ENCODE peak calls at places on chromosome 18, in six cellular contexts. A is GM13976; S is tibial artery; G is body of pancreas; P is HFFc6; C is CD4-positive, alpha-beta T cell. W is an unnamed sample.

GRCh38 chr18:7066965-7067555 is 50.5 kb downstream of the LAMA1 start:
- DNase-seq in A (no peak), S (no peak), G (no peak), P (no peak), C (no peak), W (no peak)

GRCh38 chr18:22043837-22044236 is 125.6 kb upstream of the GATA6 start:
- DNase-seq in A (no peak), S (no peak), G (no peak), P (no peak), C (no peak), W (no peak)

GRCh38 chr18:48946329-48946835 is 4.4 kb downstream of the SMAD7 start:
- DNase-seq in A (no peak), S (no peak), G (peak), P (peak), C (no peak), W (peak)

GRCh38 chr18:79465392-79465991 is 69.8 kb downstream of the NFATC1 start:
- DNase-seq in A (peak), S (no peak), G (peak), P (no peak), C (no peak), W (peak)

GRCh38 chr18:80143876-80144275 is 34.8 kb downstream of the ADNP2 start:
- DNase-seq in A (no peak), S (no peak), G (no peak), P (peak), C (no peak), W (peak)

GRCh38 chr18:49811151-49811938 is 2.0 kb downstream of the ACAA2 start:
- DNase-seq in A (no peak), S (no peak), G (no peak), P (no peak), C (no peak), W (no peak)

GRCh38 chr18:41767960-41768359 is 187.1 kb upstream of the PIK3C3 start:
- DNase-seq in A (peak), S (no peak), G (no peak), P (peak), C (no peak), W (no peak)

GRCh38 chr18:44729631-44730101 is 49.0 kb downstream of the SETBP1 start:
- DNase-seq in A (no peak), S (no peak), G (no peak), P (peak), C (no peak), W (no peak)

GRCh38 chr18:42426496-42427015 is 471.5 kb downstream of the PIK3C3 start:
- DNase-seq in A (no peak), S (no peak), G (no peak), P (no peak), C (no peak), W (no peak)

GRCh38 chr18:34965108-34965507 is 76.1 kb upstream of the MAPRE2 start:
- DNase-seq in A (no peak), S (no peak), G (no peak), P (no peak), C (no peak), W (no peak)

GRCh38 chr18:41378628-41379027 is 576.4 kb upstream of the PIK3C3 start:
- DNase-seq in A (no peak), S (no peak), G (no peak), P (peak), C (no peak), W (peak)

GRCh38 chr18:35039633-35040032 is 1.6 kb upstream of the MAPRE2 start:
- DNase-seq in A (no peak), S (no peak), G (no peak), P (peak), C (no peak), W (peak)

GRCh38 chr18:36015629-36016028 is 43.1 kb downstream of the RMP24 start:
- DNase-seq in A (peak), S (no peak), G (no peak), P (no peak), C (no peak), W (no peak)

GRCh38 chr18:23578067-23578705 is 8.1 kb downstream of the NPC1 start:
- DNase-seq in A (no peak), S (no peak), G (no peak), P (no peak), C (no peak), W (no peak)

GRCh38 chr18:61926532-61926931 is 33.7 kb upstream of the RNF152 start:
- DNase-seq in A (no peak), S (no peak), G (no peak), P (no peak), C (no peak), W (no peak)

GRCh38 chr18:9321709-9322108 is 12.9 kb upstream of the TWSG1 start:
- DNase-seq in A (no peak), S (no peak), G (no peak), P (no peak), C (no peak), W (peak)

GRCh38 chr18:14074187-14074586 is 58.0 kb downstream of the ZNF519 start:
- DNase-seq in A (no peak), S (no peak), G (no peak), P (no peak), C (no peak), W (no peak)

GRCh38 chr18:46405832-46406538 is 251.0 kb downstream of the LOXHD1 start:
- DNase-seq in A (no peak), S (no peak), G (no peak), P (no peak), C (no peak), W (no peak)

GRCh38 chr18:46407471-46408166 is 249.4 kb downstream of the LOXHD1 start:
- DNase-seq in A (no peak), S (no peak), G (no peak), P (peak), C (no peak), W (no peak)

GRCh38 chr18:46411191-46411590 is 245.8 kb downstream of the LOXHD1 start:
- DNase-seq in A (no peak), S (no peak), G (no peak), P (no peak), C (no peak), W (no peak)

GRCh38 chr18:46406539-46406932 is 250.5 kb downstream of the LOXHD1 start:
- DNase-seq in A (no peak), S (no peak), G (no peak), P (no peak), C (no peak), W (no peak)

GRCh38 chr18:46408334-46408987 is 248.6 kb downstream of the LOXHD1 start:
- DNase-seq in A (no peak), S (no peak), G (no peak), P (no peak), C (no peak), W (no peak)
- TF ChIP-seq CTCF in A (no peak), S (no peak), G (no peak), P (peak), C (no peak), W (no peak)

DNA sequence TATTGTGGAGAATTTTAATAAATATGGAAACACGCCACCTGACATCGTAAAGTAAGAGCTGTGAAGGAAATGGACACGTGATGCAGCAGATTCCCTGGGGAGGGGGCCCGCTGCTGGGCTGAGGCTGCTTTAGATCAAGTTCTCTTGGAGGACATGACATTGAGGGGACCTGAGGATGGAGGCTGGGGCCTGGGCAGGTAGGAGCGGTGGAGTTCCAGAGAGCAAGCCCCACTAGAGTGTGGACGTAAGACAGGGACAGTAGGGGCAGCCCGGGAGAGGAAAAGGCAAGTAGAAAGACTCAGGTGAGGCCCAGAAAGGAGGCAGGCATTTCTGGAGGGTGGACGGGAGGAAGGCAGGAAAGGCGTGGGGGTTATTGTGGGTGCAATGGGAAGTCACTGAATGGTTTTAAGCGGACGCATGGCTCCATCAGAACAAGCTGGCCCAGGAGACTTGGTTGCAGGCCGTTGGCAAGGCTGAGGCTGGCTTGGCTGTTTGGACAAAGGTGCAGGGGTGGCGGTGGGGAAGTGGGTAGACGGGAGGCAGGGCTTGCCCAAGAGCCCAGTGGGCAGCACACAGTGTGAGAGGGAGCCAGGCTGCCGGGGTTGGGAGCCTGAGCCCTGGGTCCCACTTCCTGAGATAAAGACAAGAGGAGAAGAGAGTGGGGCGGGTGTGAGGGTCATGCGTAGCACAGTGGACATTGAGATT is 15.7 kb downstream of the SIGLEC15 start:
- DNase-seq in A (no peak), S (no peak), G (no peak), P (no peak), C (no peak), W (no peak)
- TF ChIP-seq CTCF in A (no peak), S (no peak), G (no peak), P (no peak), C (no peak), W (no peak)

DNA sequence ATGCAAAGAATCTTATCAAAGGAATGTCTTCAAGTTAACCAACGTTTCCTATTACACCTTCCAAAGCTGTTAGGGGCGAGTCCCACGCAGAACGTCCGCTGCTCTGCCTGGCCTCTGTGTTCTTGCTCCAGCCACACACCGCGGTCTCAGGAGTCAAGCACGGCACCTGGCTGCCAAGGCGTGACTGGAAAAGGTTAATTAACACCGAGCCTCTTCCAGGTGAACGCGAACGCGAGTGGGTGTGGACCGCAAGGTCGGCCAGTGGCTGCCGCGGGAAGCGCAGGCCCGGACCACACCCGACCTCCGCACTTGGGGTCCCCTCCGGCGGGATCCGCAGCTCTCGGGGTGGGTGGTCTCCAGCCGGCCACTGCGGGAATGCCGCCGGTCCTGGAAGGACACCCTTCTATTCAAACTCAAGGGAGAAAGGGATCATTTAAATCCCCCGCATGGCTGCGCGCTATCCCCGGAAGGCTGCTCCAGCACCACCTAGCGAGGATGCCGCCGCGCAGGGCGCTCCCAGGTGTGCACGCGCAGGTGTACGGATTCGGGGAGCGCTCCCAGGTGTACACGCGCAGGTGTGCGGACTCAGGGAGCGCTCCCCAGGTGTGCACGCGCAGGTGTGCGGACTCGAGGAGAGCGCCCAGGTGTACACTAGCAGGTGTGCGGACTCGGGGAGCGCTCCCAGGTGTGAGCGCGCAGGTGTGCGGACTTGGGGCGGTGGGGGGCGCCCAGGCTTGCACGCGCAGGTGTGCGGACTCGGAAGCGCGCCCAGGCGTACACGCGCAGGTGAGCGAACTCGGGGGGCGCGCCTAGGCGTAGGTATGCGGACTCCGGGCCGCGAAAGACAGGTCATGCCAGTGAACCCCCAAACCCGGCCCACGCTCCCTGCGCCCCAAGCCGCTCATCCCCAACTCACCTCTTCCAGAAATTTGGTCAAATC is 662 bp downstream of the CYB5A start:
- DNase-seq in A (peak), S (no peak), G (peak), P (no peak), C (peak), W (no peak)
- TF ChIP-seq CTCF in A (no peak), S (no peak), G (peak), P (peak), C (peak), W (no peak)

GRCh38 chr18:53701697-53702096 is 522.8 kb downstream of the MBD2 start:
- DNase-seq in A (no peak), S (no peak), G (no peak), P (no peak), C (no peak), W (no peak)

GRCh38 chr18:53702480-53702879 is 522.0 kb downstream of the MBD2 start:
- DNase-seq in A (no peak), S (no peak), G (no peak), P (no peak), C (no peak), W (no peak)

DNA sequence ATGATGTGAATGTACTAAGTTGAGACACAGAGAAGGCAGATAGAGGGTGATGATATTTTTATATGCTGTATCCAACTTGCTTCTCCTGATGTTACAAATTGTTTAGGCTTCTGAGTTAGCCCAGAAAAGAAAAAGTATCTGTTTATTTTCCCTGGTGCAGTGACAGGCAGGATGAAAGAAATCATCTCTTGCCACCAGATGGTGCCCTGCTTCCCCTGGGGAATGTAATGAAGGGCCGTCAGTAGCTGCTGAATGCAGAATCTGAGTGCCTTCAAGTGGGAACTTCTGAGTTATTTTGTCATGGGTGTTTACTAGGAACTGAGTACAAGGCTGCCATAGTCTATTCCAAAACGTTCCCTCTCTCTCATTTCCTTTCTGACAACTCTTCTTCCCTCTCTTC is 525.6 kb downstream of the MBD2 start:
- DNase-seq in A (peak), S (no peak), G (peak), P (no peak), C (no peak), W (no peak)
- TF ChIP-seq CTCF in A (peak), S (peak), G (peak), P (peak), C (no peak), W (no peak)

DNA sequence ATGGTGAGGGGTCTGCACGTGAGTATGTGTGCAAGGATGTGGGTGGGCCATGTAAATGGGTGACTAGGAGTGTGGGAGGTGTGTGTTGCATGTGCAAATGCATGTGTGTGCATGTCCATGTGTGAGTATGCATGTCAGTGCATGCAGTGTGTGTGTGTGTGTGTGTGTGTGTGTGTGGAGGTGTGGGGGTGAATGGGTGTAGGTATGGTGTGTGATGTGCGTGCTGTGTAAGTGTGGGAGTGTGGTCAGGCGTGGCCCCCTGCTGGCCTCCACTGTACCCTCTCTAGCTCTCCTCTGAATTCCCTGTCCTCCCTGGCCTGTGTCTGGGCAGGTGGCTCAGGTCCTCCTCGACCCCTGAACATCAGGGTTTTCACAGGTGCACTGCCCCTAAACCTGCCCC is 230.3 kb downstream of the CELF4 start:
- DNase-seq in A (no peak), S (no peak), G (peak), P (no peak), C (no peak), W (no peak)
- TF ChIP-seq CTCF in A (no peak), S (no peak), G (peak), P (peak), C (no peak), W (peak)

W was measured in endothelial cell of umbilical vein.